ENCODE peak calls at places on chromosomes 5 and 9, in ten cellular contexts. S is NB4, U is breast epithelium, F is HCT116, C is tibial nerve, V is sigmoid colon, N is spleen, H is prostate gland, K is IMR-90, B is body of pancreas. A is an unnamed sample.
A peak's percentile ranks its signal among the peaks of the same experiment; 100 is the strongest.

GRCh38 chr9:103904242-103904641 is 189.9 kb upstream of the SMC2 start:
- DNase-seq in K (no peak), C (no peak), B (no peak), N (no peak), S (no peak), U (no peak), F (no peak), H (no peak), V (no peak), A (no peak)

GRCh38 chr9:70362952-70363351 is 51.5 kb downstream of the KLF9 start:
- DNase-seq in V (no peak), K (peak; percentile 32), S (peak; percentile 45), C (no peak), U (no peak), H (no peak), N (peak; percentile 52), B (no peak), F (no peak), A (no peak)

GRCh38 chr5:173981362-173981761 is 7.6 kb upstream of the C5orf47 start:
- DNase-seq in V (no peak), S (no peak), U (no peak), K (no peak), F (no peak), B (no peak), H (no peak), N (no peak), C (no peak), A (no peak)

GRCh38 chr9:88746744-88747398 is 211.9 kb downstream of the NXNL2 start:
- DNase-seq in N (peak; percentile 34), V (no peak), F (no peak), H (no peak), S (peak; percentile 41), K (no peak), C (no peak), B (no peak), U (no peak), A (no peak)

GRCh38 chr9:71524996-71525580 is 243.2 kb downstream of the CEMIP2 start:
- DNase-seq in B (no peak), S (no peak), V (no peak), F (no peak), U (no peak), H (no peak), K (no peak), C (no peak), N (peak; percentile 73), A (no peak)

GRCh38 chr9:93562157-93562556 is 14.2 kb upstream of the PHF2 start:
- DNase-seq in K (no peak), N (no peak), F (no peak), V (no peak), U (peak; percentile 61), H (peak; percentile 43), S (no peak), B (no peak), C (no peak), A (no peak)

GRCh38 chr5:119630752-119631440 is 1.5 kb downstream of the FAM170A start:
- DNase-seq in K (no peak), C (no peak), H (no peak), B (no peak), S (no peak), U (no peak), F (no peak), V (no peak), N (no peak), A (no peak)

GRCh38 chr5:107248065-107248695 is 422.6 kb downstream of the EFNA5 start:
- DNase-seq in U (no peak), N (no peak), V (no peak), B (peak; percentile 71), S (peak; percentile 55), F (peak; percentile 53), H (peak; percentile 14), K (peak; percentile 29), C (peak; percentile 59), A (no peak)

DNA sequence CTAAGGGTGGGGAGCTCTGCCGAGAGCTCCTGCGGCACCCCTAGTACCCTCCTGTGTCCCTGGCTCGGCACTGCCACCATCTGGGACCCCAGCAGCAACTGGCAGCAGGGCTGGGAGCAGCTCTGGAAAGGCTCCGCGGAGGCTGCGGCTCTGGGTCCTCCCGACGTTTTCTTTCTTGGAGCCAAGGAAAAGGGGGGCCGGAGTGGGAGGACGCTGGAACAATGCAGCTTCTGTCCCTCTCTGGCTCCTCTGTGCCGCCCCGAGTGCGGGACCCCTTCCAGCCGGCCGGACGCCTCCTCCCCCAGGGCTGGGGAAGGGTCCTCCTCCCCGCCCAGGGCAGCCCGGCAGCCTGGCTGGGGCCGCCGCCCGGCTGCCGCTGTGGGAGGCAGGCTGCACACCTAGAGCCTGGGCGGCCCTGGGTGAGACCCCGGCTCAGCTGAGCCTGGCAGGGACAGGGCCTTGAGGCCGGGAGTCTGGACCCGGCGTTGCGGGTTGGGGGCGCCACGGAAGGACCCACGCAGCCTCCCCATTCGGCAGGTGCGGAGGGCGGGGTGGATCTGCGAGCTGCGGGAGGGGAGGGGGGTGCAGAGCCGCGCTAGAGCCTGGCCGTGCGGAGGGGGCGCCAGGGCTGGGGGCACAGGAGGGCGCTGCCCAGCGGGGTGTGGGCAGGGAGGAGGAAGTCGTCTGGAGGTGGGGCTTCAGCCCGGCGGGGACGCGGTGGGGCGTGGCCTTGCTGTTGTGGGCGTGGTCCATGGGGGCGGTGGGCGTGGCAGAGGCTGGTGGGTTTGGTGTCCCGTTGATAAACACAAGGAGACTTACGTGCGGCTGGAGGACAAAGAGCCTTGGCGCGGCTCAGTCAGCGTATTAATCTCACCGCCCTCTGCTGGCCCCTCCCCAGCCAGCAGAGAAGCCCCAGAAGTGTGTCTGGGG is 15.1 kb downstream of the GPSM1 start:
- DNase-seq in V (peak; percentile 93), U (peak; percentile 75), N (peak; percentile 90), S (peak; percentile 88), C (peak; percentile 80), K (peak; percentile 83), F (no peak), H (peak; percentile 82), B (peak; percentile 93), A (peak; percentile 58)
- TF ChIP-seq POLR2A in V (no peak), U (no peak), N (peak; percentile 18), S (peak; percentile 31), C (no peak), K (no peak), F (no peak), H (no peak), B (peak; percentile 92), A (no peak)

DNA sequence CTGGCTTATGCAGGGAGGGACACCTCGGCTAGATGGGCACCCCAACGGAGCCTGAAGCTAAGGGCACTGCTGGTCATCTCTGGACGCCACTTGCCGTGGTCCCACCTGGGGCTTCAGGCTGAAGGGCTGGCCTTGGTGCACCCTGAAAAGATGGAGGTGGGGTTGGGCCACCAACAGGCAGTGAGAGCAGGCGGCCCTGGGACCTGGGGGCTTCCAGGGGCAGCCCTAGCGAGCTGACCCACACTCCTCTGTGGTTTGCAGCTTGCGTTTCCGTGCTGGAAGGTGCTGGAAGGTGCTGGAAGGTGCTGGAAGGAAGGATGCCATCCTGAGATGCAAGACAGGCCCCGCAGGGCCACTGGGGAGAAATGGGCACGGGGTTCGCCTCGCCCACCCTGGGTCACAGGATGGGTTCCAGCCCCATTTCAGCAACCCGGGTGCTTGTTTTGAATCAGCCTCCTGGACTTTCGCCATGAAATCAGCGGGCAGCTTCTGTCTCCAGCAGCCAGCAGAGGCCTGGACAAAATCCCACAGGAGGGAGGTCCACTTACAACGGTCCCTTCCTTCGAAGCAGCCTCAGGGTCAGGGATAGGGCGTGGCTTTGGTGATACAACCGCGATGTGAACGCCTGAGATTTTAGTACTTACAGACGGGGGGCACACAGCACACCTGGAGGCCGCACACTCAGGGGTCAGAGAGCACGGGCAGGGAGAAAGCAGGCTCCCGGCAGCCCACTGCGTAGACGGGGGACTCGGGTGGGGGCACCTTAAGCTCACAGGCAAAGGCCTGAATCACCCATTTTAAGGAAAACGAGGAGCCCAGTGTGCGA is 303.1 kb upstream of the IRX4 start:
- DNase-seq in K (no peak), C (no peak), S (no peak), F (no peak), B (no peak), U (peak; percentile 7), H (no peak), V (no peak), N (peak; percentile 64), A (no peak)
- TF ChIP-seq POLR2A in K (no peak), C (no peak), S (no peak), F (no peak), B (no peak), U (no peak), H (no peak), V (no peak), N (no peak), A (no peak)

GRCh38 chr5:34915139-34915855 is at the start of the genes BRIX1 and RAD1:
- DNase-seq in B (peak; percentile 97), K (peak; percentile 98), V (peak; percentile 97), N (peak; percentile 100), F (peak; percentile 95), C (peak; percentile 91), S (peak; percentile 99), H (peak; percentile 96), U (peak; percentile 94), A (peak; percentile 94)
- TF ChIP-seq POLR2A in B (peak; percentile 86), K (peak; percentile 62), V (peak; percentile 79), N (peak; percentile 16), F (peak; percentile 82), C (no peak), S (peak; percentile 96), H (no peak), U (no peak), A (peak; percentile 66)

GRCh38 chr9:121286973-121287721 is 19.2 kb downstream of the GSN start:
- DNase-seq in K (peak; percentile 95), N (no peak), F (peak; percentile 98), S (peak; percentile 91), V (peak; percentile 94), U (peak; percentile 91), H (peak; percentile 73), C (peak; percentile 84), B (peak; percentile 78), A (peak; percentile 85)

GRCh38 chr9:121284733-121285451 is 16.9 kb downstream of the GSN start:
- DNase-seq in K (no peak), N (no peak), B (no peak), H (no peak), C (peak; percentile 58), F (no peak), V (peak; percentile 63), U (no peak), S (peak; percentile 28), A (peak; percentile 25)

GRCh38 chr9:121283856-121284732 is 16.1 kb downstream of the GSN start:
- DNase-seq in V (no peak), H (no peak), S (peak; percentile 27), C (no peak), U (no peak), K (no peak), N (no peak), B (no peak), F (no peak), A (peak; percentile 16)

GRCh38 chr9:121286688-121286972 is 18.7 kb downstream of the GSN start:
- DNase-seq in U (no peak), V (no peak), B (no peak), K (no peak), F (no peak), S (no peak), N (no peak), H (no peak), C (no peak), A (no peak)

DNA sequence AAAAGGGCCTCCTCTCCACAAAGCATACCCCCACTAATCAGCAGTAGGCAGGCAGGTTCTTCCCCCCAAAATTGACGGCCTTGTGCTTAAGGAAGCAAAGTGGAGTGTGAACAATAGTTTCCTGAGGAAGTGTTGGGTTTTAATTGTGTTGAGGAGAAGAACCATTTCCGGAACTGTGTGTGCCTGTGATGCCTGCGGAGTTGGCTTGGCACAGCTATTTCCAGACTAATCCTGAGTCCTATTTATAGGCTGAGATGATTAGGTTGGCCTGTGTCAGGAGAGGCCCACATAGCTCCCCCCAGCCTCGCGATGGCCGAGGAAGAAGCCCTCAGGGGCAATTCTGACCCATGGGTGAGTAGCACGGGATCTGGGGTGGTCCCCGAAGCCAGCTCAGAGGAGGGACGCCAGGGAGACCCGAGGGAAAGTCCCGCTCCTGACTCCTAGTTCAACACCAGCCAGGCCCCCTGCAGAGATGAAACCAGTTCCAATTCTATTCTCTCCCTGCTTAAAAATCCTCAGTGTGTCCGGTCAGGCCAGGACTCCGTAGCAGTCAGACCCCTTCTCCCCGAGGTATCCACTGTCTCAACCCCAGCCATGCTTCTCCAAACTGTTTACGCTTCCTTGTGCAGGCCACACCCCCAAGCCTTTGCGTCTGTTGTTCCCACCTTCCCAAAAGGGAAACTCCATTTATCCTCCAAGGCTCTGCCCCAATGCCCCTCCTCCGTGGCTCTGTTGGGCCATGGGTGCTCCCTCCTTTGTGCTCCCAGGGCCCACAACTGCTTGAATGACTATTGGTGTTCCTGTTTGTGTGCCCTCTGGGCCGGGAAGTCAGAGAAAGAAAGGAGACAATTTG is 18.1 kb downstream of the GSN start:
- DNase-seq in C (peak; percentile 68), H (peak; percentile 45), F (peak; percentile 64), S (peak; percentile 26), K (peak; percentile 56), B (peak; percentile 74), N (no peak), U (peak; percentile 74), V (peak; percentile 93), A (peak; percentile 63)
- TF ChIP-seq POLR2A in C (no peak), H (peak; percentile 23), F (no peak), S (no peak), K (no peak), B (peak; percentile 50), N (no peak), U (no peak), V (no peak), A (no peak)